ENCODE peak calls at places on chromosomes 4 and X, in nine cellular contexts. One of them, this sample, is unnamed.

GRCh38 chr4:64539234-64539849 is 130.1 kb upstream of the TECRL start:
- DNase-seq in tibial nerve: no peak
- DNase-seq in fibroblast of lung: peak
- DNase-seq in upper lobe of right lung: no peak
- DNase-seq in tibial artery: no peak
- DNase-seq in adipocyte: peak
- DNase-seq in adrenal gland: peak
- DNase-seq in AG04450: no peak
- DNase-seq in brain microvascular endothelial cell: peak
- DNase-seq in this sample: peak

GRCh38 chr4:36351082-36351666 is 69.8 kb downstream of the DTHD1 start:
- DNase-seq in tibial nerve: peak
- DNase-seq in fibroblast of lung: peak
- DNase-seq in upper lobe of right lung: peak
- DNase-seq in tibial artery: no peak
- DNase-seq in adipocyte: peak
- DNase-seq in adrenal gland: peak
- DNase-seq in AG04450: no peak
- DNase-seq in brain microvascular endothelial cell: peak
- DNase-seq in this sample: peak

GRCh38 chr4:112747035-112747434 is 110.1 kb downstream of the LARP7 start:
- DNase-seq in tibial nerve: no peak
- DNase-seq in fibroblast of lung: no peak
- DNase-seq in upper lobe of right lung: no peak
- DNase-seq in tibial artery: no peak
- DNase-seq in adipocyte: no peak
- DNase-seq in adrenal gland: no peak
- DNase-seq in AG04450: no peak
- DNase-seq in brain microvascular endothelial cell: no peak
- DNase-seq in this sample: no peak

GRCh38 chr4:123390846-123391456 is 5.6 kb upstream of the SPRY1 start:
- DNase-seq in tibial nerve: no peak
- DNase-seq in fibroblast of lung: peak
- DNase-seq in upper lobe of right lung: no peak
- DNase-seq in tibial artery: no peak
- DNase-seq in adipocyte: peak
- DNase-seq in adrenal gland: no peak
- DNase-seq in AG04450: no peak
- DNase-seq in brain microvascular endothelial cell: no peak
- DNase-seq in this sample: no peak

GRCh38 chrX:76453737-76454406 is 26.4 kb downstream of the MAGEE1 start:
- DNase-seq in tibial nerve: no peak
- DNase-seq in fibroblast of lung: no peak
- DNase-seq in upper lobe of right lung: no peak
- DNase-seq in tibial artery: no peak
- DNase-seq in adipocyte: no peak
- DNase-seq in adrenal gland: no peak
- DNase-seq in AG04450: no peak
- DNase-seq in brain microvascular endothelial cell: no peak
- DNase-seq in this sample: no peak

GRCh38 chrX:68992998-68993397 is 164.2 kb downstream of the EFNB1 start:
- DNase-seq in tibial nerve: no peak
- DNase-seq in fibroblast of lung: no peak
- DNase-seq in upper lobe of right lung: no peak
- DNase-seq in tibial artery: no peak
- DNase-seq in adipocyte: no peak
- DNase-seq in adrenal gland: no peak
- DNase-seq in AG04450: no peak
- DNase-seq in brain microvascular endothelial cell: no peak
- DNase-seq in this sample: no peak

GRCh38 chrX:1589356-1590130 is 1.9 kb upstream of the AKAP17A start:
- DNase-seq in tibial nerve: no peak
- DNase-seq in fibroblast of lung: no peak
- DNase-seq in upper lobe of right lung: peak
- DNase-seq in tibial artery: no peak
- DNase-seq in adipocyte: no peak
- DNase-seq in adrenal gland: peak
- DNase-seq in AG04450: no peak
- DNase-seq in brain microvascular endothelial cell: no peak
- DNase-seq in this sample: no peak

GRCh38 chr4:74331252-74331651 is 23.0 kb downstream of the EPGN start:
- DNase-seq in tibial nerve: no peak
- DNase-seq in fibroblast of lung: no peak
- DNase-seq in upper lobe of right lung: no peak
- DNase-seq in tibial artery: no peak
- DNase-seq in adipocyte: no peak
- DNase-seq in adrenal gland: no peak
- DNase-seq in AG04450: no peak
- DNase-seq in brain microvascular endothelial cell: no peak
- DNase-seq in this sample: no peak

GRCh38 chr4:7197910-7198309 is 5.6 kb downstream of the SORCS2 start:
- DNase-seq in tibial nerve: peak
- DNase-seq in fibroblast of lung: no peak
- DNase-seq in upper lobe of right lung: peak
- DNase-seq in tibial artery: peak
- DNase-seq in adipocyte: no peak
- DNase-seq in adrenal gland: no peak
- DNase-seq in AG04450: no peak
- DNase-seq in brain microvascular endothelial cell: no peak
- DNase-seq in this sample: no peak

GRCh38 chr4:53450773-53451172 is 73.3 kb downstream of the FIP1L1 start:
- DNase-seq in tibial nerve: no peak
- DNase-seq in fibroblast of lung: no peak
- DNase-seq in upper lobe of right lung: no peak
- DNase-seq in tibial artery: no peak
- DNase-seq in adipocyte: no peak
- DNase-seq in adrenal gland: no peak
- DNase-seq in AG04450: no peak
- DNase-seq in brain microvascular endothelial cell: peak
- DNase-seq in this sample: no peak

GRCh38 chr4:61520688-61521160 is 320.6 kb downstream of the ADGRL3 start:
- DNase-seq in tibial nerve: no peak
- DNase-seq in fibroblast of lung: peak
- DNase-seq in upper lobe of right lung: no peak
- DNase-seq in tibial artery: no peak
- DNase-seq in adipocyte: no peak
- DNase-seq in adrenal gland: no peak
- DNase-seq in AG04450: no peak
- DNase-seq in brain microvascular endothelial cell: peak
- DNase-seq in this sample: peak

GRCh38 chr4:145904413-145905177 is 34.0 kb downstream of the ZNF827 start:
- DNase-seq in tibial nerve: no peak
- DNase-seq in fibroblast of lung: no peak
- DNase-seq in upper lobe of right lung: no peak
- DNase-seq in tibial artery: no peak
- DNase-seq in adipocyte: no peak
- DNase-seq in adrenal gland: no peak
- DNase-seq in AG04450: no peak
- DNase-seq in brain microvascular endothelial cell: no peak
- DNase-seq in this sample: no peak

GRCh38 chr4:100348472-100348871 is 158.2 kb upstream of the DDIT4L start:
- DNase-seq in tibial nerve: no peak
- DNase-seq in fibroblast of lung: peak
- DNase-seq in upper lobe of right lung: no peak
- DNase-seq in tibial artery: no peak
- DNase-seq in adipocyte: peak
- DNase-seq in adrenal gland: no peak
- DNase-seq in AG04450: no peak
- DNase-seq in brain microvascular endothelial cell: peak
- DNase-seq in this sample: no peak

GRCh38 chrX:44871114-44871645 is 1.8 kb upstream of the KDM6A start:
- DNase-seq in tibial nerve: no peak
- DNase-seq in fibroblast of lung: peak
- DNase-seq in upper lobe of right lung: peak
- DNase-seq in tibial artery: no peak
- DNase-seq in adipocyte: no peak
- DNase-seq in adrenal gland: peak
- DNase-seq in AG04450: no peak
- DNase-seq in brain microvascular endothelial cell: no peak
- DNase-seq in this sample: no peak

GRCh38 chrX:44874481-44875184 is 1.6 kb downstream of the KDM6A start:
- DNase-seq in tibial nerve: no peak
- DNase-seq in fibroblast of lung: peak
- DNase-seq in upper lobe of right lung: no peak
- DNase-seq in tibial artery: no peak
- DNase-seq in adipocyte: peak
- DNase-seq in adrenal gland: peak
- DNase-seq in AG04450: no peak
- DNase-seq in brain microvascular endothelial cell: no peak
- DNase-seq in this sample: no peak

GRCh38 chrX:44873415-44874270 is 655 bp downstream of the KDM6A start:
- DNase-seq in tibial nerve: peak
- DNase-seq in fibroblast of lung: peak
- DNase-seq in upper lobe of right lung: peak
- DNase-seq in tibial artery: peak
- DNase-seq in adipocyte: peak
- DNase-seq in adrenal gland: peak
- DNase-seq in AG04450: no peak
- DNase-seq in brain microvascular endothelial cell: peak
- DNase-seq in this sample: no peak

GRCh38 chrX:44872817-44873414 is at the start of gene KDM6A:
- DNase-seq in tibial nerve: peak
- DNase-seq in fibroblast of lung: peak
- DNase-seq in upper lobe of right lung: peak
- DNase-seq in tibial artery: peak
- DNase-seq in adipocyte: peak
- DNase-seq in adrenal gland: peak
- DNase-seq in AG04450: peak
- DNase-seq in brain microvascular endothelial cell: peak
- DNase-seq in this sample: peak

DNA sequence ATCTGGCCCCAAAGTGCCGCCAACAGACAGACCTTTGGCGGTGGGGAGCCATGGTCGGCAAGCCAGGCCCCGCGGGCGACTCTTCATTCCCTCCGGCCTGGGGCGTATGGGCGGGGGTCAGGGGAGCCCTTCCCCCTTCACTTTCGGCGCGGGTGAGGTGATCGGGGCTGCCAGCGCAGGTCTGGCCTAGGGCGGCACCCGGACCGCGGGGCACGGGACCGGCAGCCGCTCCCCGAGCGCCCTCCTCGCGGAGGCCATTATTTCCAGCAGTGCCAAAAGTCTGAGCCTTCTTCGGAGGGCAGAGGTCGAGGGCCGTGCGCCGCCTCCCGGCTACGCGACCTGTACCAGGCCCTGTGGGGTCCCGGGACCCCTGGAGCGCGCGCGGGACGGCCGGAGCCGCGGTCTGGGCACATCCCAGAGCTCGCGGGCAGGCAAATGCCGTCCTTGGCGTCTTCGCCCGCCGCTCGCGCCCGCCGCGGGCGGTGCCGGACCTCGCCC is 620 bp upstream of the KDM6A start:
- DNase-seq in tibial nerve: peak
- DNase-seq in fibroblast of lung: no peak
- DNase-seq in upper lobe of right lung: no peak
- DNase-seq in tibial artery: no peak
- DNase-seq in adipocyte: peak
- DNase-seq in adrenal gland: peak
- DNase-seq in AG04450: no peak
- DNase-seq in brain microvascular endothelial cell: no peak
- DNase-seq in this sample: no peak
- H3K4me3 ChIP-seq in tibial nerve: peak
- H3K4me3 ChIP-seq in fibroblast of lung: peak
- H3K4me3 ChIP-seq in upper lobe of right lung: peak
- H3K4me3 ChIP-seq in tibial artery: peak
- H3K4me3 ChIP-seq in adipocyte: peak
- H3K4me3 ChIP-seq in adrenal gland: peak
- H3K4me3 ChIP-seq in AG04450: peak
- H3K4me3 ChIP-seq in brain microvascular endothelial cell: peak
- H3K4me3 ChIP-seq in this sample: peak

GRCh38 chr4:94480362-94480951 is 28.7 kb downstream of the PDLIM5 start:
- DNase-seq in tibial nerve: no peak
- DNase-seq in fibroblast of lung: no peak
- DNase-seq in upper lobe of right lung: no peak
- DNase-seq in tibial artery: no peak
- DNase-seq in adipocyte: no peak
- DNase-seq in adrenal gland: no peak
- DNase-seq in AG04450: no peak
- DNase-seq in brain microvascular endothelial cell: no peak
- DNase-seq in this sample: no peak
- H3K4me3 ChIP-seq in tibial nerve: no peak
- H3K4me3 ChIP-seq in fibroblast of lung: no peak
- H3K4me3 ChIP-seq in upper lobe of right lung: no peak
- H3K4me3 ChIP-seq in tibial artery: no peak
- H3K4me3 ChIP-seq in adipocyte: no peak
- H3K4me3 ChIP-seq in adrenal gland: no peak
- H3K4me3 ChIP-seq in AG04450: no peak
- H3K4me3 ChIP-seq in brain microvascular endothelial cell: no peak
- H3K4me3 ChIP-seq in this sample: no peak

DNA sequence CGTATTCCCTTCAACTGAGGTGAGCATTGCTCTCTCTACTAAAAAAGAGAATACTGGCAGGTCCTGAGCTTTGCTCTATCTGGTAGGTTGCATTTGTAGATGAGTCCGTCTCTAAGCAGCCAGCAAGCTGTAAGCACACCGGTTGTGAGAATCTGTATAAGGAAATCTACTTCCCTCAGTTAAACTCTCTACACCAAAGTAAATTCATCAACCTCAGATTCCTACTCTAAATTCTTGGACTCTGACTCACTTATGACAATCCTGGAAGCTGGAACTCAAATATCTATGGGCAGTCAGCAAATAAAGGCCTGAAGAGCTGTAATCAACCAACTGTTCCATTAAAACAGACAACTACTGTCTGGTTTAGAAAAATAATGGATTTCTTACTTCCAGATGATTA is 37.9 kb downstream of the FAT1 start:
- DNase-seq in tibial nerve: no peak
- DNase-seq in fibroblast of lung: peak
- DNase-seq in upper lobe of right lung: no peak
- DNase-seq in tibial artery: no peak
- DNase-seq in adipocyte: peak
- DNase-seq in adrenal gland: no peak
- DNase-seq in AG04450: peak
- DNase-seq in brain microvascular endothelial cell: peak
- DNase-seq in this sample: peak
- H3K4me3 ChIP-seq in tibial nerve: no peak
- H3K4me3 ChIP-seq in fibroblast of lung: no peak
- H3K4me3 ChIP-seq in upper lobe of right lung: no peak
- H3K4me3 ChIP-seq in tibial artery: no peak
- H3K4me3 ChIP-seq in adipocyte: no peak
- H3K4me3 ChIP-seq in adrenal gland: no peak
- H3K4me3 ChIP-seq in AG04450: no peak
- H3K4me3 ChIP-seq in brain microvascular endothelial cell: no peak
- H3K4me3 ChIP-seq in this sample: no peak

DNA sequence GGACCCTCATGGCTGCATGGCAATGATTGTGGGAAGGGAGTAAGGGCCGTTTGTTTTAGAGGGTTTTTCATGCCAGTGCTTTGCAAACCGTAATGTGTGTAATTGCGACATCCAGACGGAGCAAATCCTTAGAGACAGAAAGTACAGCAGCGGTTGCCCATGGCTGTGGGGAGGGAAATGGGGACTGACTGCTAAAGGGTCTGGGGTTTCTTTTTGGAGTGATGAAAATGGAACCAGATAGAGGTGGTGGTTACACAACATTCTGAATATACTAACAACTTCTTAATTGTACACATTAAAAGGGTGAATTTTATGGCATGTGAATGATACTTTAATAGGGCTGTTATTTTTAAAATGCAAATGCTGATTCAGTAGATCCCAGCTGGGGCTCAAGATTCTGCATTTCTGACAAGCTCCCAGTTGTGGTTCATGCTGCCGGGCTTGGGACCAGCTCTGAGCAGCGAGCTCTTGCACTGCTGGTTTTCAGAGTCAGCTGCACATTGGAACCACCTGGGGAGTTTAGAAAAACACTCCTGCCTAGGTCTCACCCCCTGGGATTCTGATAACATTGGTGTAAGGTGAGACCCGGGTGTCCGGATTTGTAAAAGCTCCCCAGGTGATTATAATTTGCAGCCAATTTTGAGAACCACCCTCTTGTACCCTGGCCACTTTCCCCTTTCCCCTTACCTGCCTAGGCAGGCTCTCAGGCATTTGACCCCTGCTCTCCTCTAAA is 47.7 kb downstream of the PRPS1 start:
- DNase-seq in tibial nerve: no peak
- DNase-seq in fibroblast of lung: peak
- DNase-seq in upper lobe of right lung: no peak
- DNase-seq in tibial artery: peak
- DNase-seq in adipocyte: peak
- DNase-seq in adrenal gland: peak
- DNase-seq in AG04450: no peak
- DNase-seq in brain microvascular endothelial cell: peak
- DNase-seq in this sample: no peak
- H3K4me3 ChIP-seq in tibial nerve: peak
- H3K4me3 ChIP-seq in fibroblast of lung: peak
- H3K4me3 ChIP-seq in upper lobe of right lung: peak
- H3K4me3 ChIP-seq in tibial artery: peak
- H3K4me3 ChIP-seq in adipocyte: peak
- H3K4me3 ChIP-seq in adrenal gland: no peak
- H3K4me3 ChIP-seq in AG04450: peak
- H3K4me3 ChIP-seq in brain microvascular endothelial cell: peak
- H3K4me3 ChIP-seq in this sample: peak